ENCODE peak calls at places on chromosome 21, in four cellular contexts. G is sigmoid colon, P is spleen, I is transverse colon. A is an unnamed sample.

GRCh38 chr21:25938673-25939395 is 204.1 kb downstream of the GABPA start:
- DNase-seq in G (no peak), P (no peak), I (no peak), A (no peak)

GRCh38 chr21:45076245-45076661 is 1.9 kb downstream of the ADARB1 start:
- DNase-seq in G (peak), P (no peak), I (no peak), A (no peak)

GRCh38 chr21:31623664-31624063 is 35.8 kb upstream of the SOD1 start:
- DNase-seq in G (no peak), P (no peak), I (no peak), A (no peak)

GRCh38 chr21:24023402-24023801 is 1583.9 kb downstream of the MRPL39 start:
- DNase-seq in G (no peak), P (no peak), I (no peak), A (no peak)

GRCh38 chr21:44575307-44576024 is 1.9 kb downstream of the KRTAP10-4 start:
- DNase-seq in G (no peak), P (peak), I (no peak), A (no peak)

GRCh38 chr21:43916691-43917514 is 51.9 kb downstream of the AGPAT3 start:
- DNase-seq in G (peak), P (peak), I (no peak), A (no peak)

GRCh38 chr21:34128674-34129038 is 55.3 kb downstream of the MRPS6 start:
- DNase-seq in G (no peak), P (no peak), I (no peak), A (peak)

GRCh38 chr21:39927304-39927886 is 60.2 kb downstream of the PCP4 start:
- DNase-seq in G (no peak), P (no peak), I (no peak), A (no peak)

GRCh38 chr21:29192999-29193563 is 62.6 kb downstream of the MAP3K7CL start:
- DNase-seq in G (no peak), P (no peak), I (no peak), A (peak)

GRCh38 chr21:32414579-32415358 is 2.3 kb downstream of the EVA1C start:
- DNase-seq in G (no peak), P (no peak), I (no peak), A (no peak)

GRCh38 chr21:26124896-26125295 is 45.7 kb downstream of the APP start:
- DNase-seq in G (no peak), P (no peak), I (no peak), A (no peak)

GRCh38 chr21:17746920-17747319 is 72.2 kb downstream of the C21orf91 start:
- DNase-seq in G (no peak), P (no peak), I (no peak), A (no peak)

GRCh38 chr21:44006017-44006624 is 6.0 kb upstream of the TRAPPC10 start:
- DNase-seq in G (peak), P (no peak), I (no peak), A (no peak)

GRCh38 chr21:38669186-38669585 is 136.5 kb upstream of the ETS2 start:
- DNase-seq in G (no peak), P (no peak), I (peak), A (no peak)

GRCh38 chr21:44455524-44456206 is 355 bp downstream of the LRRC3 start:
- DNase-seq in G (peak), P (peak), I (peak), A (peak)

GRCh38 chr21:26918318-26919065 is 48.4 kb downstream of the ADAMTS5 start:
- DNase-seq in G (no peak), P (no peak), I (no peak), A (no peak)

GRCh38 chr21:28521932-28522826 is 470.5 kb downstream of the LTN1 start:
- DNase-seq in G (no peak), P (no peak), I (no peak), A (peak)

GRCh38 chr21:33976082-33976979 is 60.7 kb upstream of the ATP5PO start:
- DNase-seq in G (peak), P (no peak), I (peak), A (peak)

GRCh38 chr21:44498965-44499560 is 40.9 kb downstream of the KRTAP10-1 start:
- DNase-seq in G (no peak), P (no peak), I (peak), A (no peak)

GRCh38 chr21:33121715-33122475 is 52.0 kb downstream of the OLIG1 start:
- DNase-seq in G (no peak), P (no peak), I (no peak), A (no peak)

GRCh38 chr21:30839304-30839703 is 9.7 kb upstream of the KRTAP7-1 start:
- DNase-seq in G (no peak), P (no peak), I (peak), A (peak)

GRCh38 chr21:44947111-44947929 is 7.5 kb downstream of the SLX9 start:
- DNase-seq in G (peak), P (no peak), I (no peak), A (no peak)

GRCh38 chr21:22758478-22758877 is 1760.3 kb downstream of the NCAM2 start:
- DNase-seq in G (no peak), P (no peak), I (no peak), A (no peak)

GRCh38 chr21:28253971-28254370 is 738.7 kb downstream of the LTN1 start:
- DNase-seq in G (no peak), P (no peak), I (no peak), A (no peak)

GRCh38 chr21:43739648-43740435 is 20.9 kb downstream of the PDXK start:
- DNase-seq in G (no peak), P (no peak), I (no peak), A (no peak)

GRCh38 chr21:14096172-14096571 is 114.6 kb downstream of the LIPI start:
- DNase-seq in G (peak), P (no peak), I (no peak), A (no peak)

GRCh38 chr21:38740131-38740530 is 65.6 kb upstream of the ETS2 start:
- DNase-seq in G (no peak), P (no peak), I (no peak), A (no peak)

GRCh38 chr21:25963186-25963585 is 207.4 kb downstream of the APP start:
- DNase-seq in G (no peak), P (no peak), I (peak), A (no peak)

GRCh38 chr21:26843912-26844257 is 1.3 kb downstream of the ADAMTS1 start:
- DNase-seq in G (no peak), P (no peak), I (no peak), A (no peak)

GRCh38 chr21:38800924-38801744 is 4.6 kb upstream of the ETS2 start:
- DNase-seq in G (no peak), P (no peak), I (no peak), A (no peak)

GRCh38 chr21:25925064-25925463 is 190.3 kb downstream of the GABPA start:
- DNase-seq in G (no peak), P (no peak), I (no peak), A (no peak)

GRCh38 chr21:44903689-44904088 is 17.0 kb downstream of the ITGB2 start:
- DNase-seq in G (no peak), P (peak), I (no peak), A (peak)

GRCh38 chr21:28280611-28281010 is 712.1 kb downstream of the LTN1 start:
- DNase-seq in G (no peak), P (no peak), I (no peak), A (no peak)

GRCh38 chr21:38802050-38803026 is 3.4 kb upstream of the ETS2 start:
- DNase-seq in G (no peak), P (no peak), I (peak), A (no peak)

GRCh38 chr21:39441502-39442475 is 3.8 kb downstream of the LCA5L start:
- DNase-seq in G (no peak), P (no peak), I (no peak), A (no peak)

GRCh38 chr21:38769253-38769780 is 36.4 kb upstream of the ETS2 start:
- DNase-seq in G (no peak), P (no peak), I (no peak), A (no peak)

GRCh38 chr21:20257052-20257451 is 741.2 kb upstream of the NCAM2 start:
- DNase-seq in G (no peak), P (no peak), I (no peak), A (no peak)

GRCh38 chr21:41217656-41218380 is 49.9 kb downstream of the BACE2 start:
- DNase-seq in G (peak), P (no peak), I (peak), A (peak)
- H3K4me3 ChIP-seq in G (no peak), P (no peak), I (no peak), A (no peak)

GRCh38 chr21:46284722-46285121 is 689 bp downstream of the MCM3AP start:
- DNase-seq in G (no peak), P (no peak), I (no peak), A (no peak)

GRCh38 chr21:46285761-46286667 is at the start of gene YBEY:
- DNase-seq in G (peak), P (peak), I (peak), A (peak)

GRCh38 chr21:46284077-46284644 is 1.2 kb downstream of the MCM3AP start:
- DNase-seq in G (no peak), P (no peak), I (peak), A (no peak)

GRCh38 chr21:46285206-46285661 is at the start of gene MCM3AP:
- DNase-seq in G (no peak), P (no peak), I (no peak), A (no peak)

DNA sequence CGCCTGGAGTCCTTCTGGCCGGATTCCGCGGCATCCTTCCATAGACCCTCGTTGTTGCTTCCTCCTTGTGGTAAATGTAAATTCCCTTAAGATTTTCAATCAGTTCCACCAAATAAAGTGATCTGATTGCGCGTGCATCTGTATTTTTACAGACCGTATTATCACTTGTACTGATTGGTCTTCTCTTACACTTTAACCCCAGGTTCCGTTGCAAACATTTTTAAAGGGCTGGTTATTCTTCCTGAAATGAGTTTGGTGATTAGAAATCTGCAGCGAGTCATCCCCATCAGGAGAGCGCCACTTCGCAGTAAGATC is 483 bp downstream of the YBEY start:
- DNase-seq in G (no peak), P (no peak), I (no peak), A (no peak)
- H3K27ac ChIP-seq in G (peak), P (peak), I (peak), A (peak)

DNA sequence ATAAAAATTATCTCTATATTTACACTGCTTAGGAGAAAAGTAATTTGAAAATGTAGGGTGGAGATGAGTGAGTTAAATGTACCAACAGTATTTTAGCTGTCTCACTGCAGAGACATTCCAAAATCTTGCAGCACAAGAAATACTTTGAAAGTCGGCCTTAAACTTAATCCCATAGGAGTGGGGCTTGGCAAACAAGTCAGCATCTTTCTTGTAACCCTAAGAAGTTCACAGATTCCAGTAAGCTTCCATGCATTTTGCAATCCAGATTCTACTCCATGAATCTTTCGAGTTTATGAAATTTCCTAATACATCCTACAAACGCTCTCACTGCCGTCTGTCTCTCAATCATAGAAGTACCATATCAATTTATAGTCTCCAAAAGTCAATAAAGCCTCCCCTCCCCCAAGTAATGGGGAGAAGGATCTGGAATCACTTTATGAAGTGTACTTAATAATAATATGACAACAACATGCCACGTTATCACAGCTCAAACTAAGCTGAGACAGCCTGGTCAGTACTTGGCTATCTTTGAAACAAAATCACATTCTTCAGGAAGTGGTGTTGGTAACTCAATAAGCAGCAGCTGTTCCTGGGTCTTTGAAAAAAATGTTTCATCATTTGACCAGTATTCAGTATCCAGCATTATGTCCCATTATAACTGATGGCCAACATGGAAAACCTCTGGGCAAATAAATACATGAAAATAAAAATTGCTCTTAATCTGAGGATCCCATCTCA is 317.4 kb upstream of the RUNX1 start:
- DNase-seq in G (peak), P (no peak), I (no peak), A (peak)
- H3K4me3 ChIP-seq in G (no peak), P (no peak), I (no peak), A (no peak)

DNA sequence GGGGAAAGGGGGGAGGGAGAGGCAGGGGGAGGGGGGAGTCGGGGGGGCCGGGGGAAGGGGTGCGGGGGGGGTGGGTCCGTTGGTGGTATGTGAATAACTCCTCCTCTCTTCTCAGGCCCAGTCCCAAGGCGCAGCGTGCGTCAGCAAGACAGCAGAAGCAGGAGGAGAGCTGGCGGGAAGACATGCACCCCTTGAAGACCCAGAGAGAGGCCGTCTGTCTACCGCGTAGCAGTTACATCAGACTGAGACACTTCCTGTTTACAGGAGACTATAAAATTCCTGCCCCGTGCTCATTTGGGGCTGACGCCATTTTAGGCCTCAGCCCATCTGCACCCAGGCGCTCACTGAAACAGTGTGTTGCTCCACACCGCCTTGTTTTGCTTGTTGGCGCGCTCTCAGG is 55.3 kb downstream of the SETD4 start:
- DNase-seq in G (peak), P (no peak), I (peak), A (no peak)
- H3K27ac ChIP-seq in G (peak), P (no peak), I (no peak), A (no peak)

DNA sequence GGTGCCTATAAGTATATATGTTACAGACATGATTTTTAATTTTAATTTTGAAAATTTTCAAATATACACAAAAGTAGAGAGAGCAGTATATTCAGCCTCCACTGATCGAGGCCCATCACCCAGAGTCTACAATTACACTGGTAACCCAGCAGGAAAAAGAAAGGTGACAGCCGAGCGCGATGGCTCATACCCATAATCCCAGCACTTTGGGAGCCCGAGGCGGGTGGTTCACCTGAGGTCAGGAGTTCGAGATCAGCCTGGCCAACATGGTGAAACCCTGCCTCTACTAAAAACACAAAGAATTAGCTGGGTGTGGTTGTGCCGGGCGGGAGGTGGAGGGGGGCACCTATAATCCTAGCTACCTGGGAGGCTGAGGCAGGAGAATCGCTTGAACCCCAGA is 1.4 kb downstream of the YBEY start:
- DNase-seq in G (no peak), P (no peak), I (no peak), A (no peak)
- H3K4me3 ChIP-seq in G (no peak), P (peak), I (no peak), A (no peak)

DNA sequence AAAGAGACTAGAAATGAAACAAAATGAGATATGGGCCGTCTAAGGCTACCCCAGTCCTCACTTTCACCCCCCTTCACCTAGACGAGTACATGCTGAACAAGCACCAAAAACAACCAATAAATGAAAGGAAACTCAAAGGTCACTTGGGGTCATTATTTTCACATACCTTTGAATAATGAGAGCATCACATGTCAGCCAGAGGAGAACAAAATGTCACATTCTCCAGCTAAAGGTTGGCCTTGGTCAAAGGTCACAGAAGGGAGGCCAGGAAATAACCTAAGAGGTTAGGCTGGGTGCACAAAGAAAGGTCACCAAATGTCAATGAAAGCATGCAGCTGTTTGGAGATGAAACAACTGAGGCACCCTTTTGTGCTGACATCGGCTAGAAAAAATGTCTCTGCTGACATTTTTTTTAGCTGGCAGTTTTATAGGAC is 288.7 kb upstream of the USP25 start:
- DNase-seq in G (no peak), P (no peak), I (no peak), A (no peak)
- H3K27ac ChIP-seq in G (no peak), P (no peak), I (no peak), A (no peak)

GRCh38 chr21:35198004-35198403 is 148.9 kb upstream of the RUNX1 start:
- DNase-seq in G (no peak), P (no peak), I (no peak), A (no peak)
- H3K4me3 ChIP-seq in G (no peak), P (no peak), I (no peak), A (no peak)

GRCh38 chr21:41611966-41612606 is 104.1 kb upstream of the TMPRSS2 start:
- DNase-seq in G (peak), P (no peak), I (peak), A (no peak)

GRCh38 chr21:41611441-41611840 is 103.5 kb upstream of the TMPRSS2 start:
- DNase-seq in G (peak), P (no peak), I (no peak), A (no peak)

GRCh38 chr21:41614456-41615010 is 106.6 kb upstream of the TMPRSS2 start:
- DNase-seq in G (no peak), P (no peak), I (no peak), A (no peak)

GRCh38 chr21:41613421-41613998 is 105.6 kb upstream of the TMPRSS2 start:
- DNase-seq in G (no peak), P (no peak), I (no peak), A (no peak)

GRCh38 chr21:41612674-41613250 is 104.8 kb upstream of the TMPRSS2 start:
- DNase-seq in G (peak), P (no peak), I (peak), A (peak)
- H3K27ac ChIP-seq in G (peak), P (no peak), I (peak), A (no peak)